ENCODE peak calls at places on chromosomes 2 and 18, in four cellular contexts. E is GM12878, I is HepG2, C is K562. B is an unnamed sample.

GRCh38 chr2:159131882-159132281 is 154.6 kb downstream of the WDSUB1 start:
- DNase-seq in E (no peak), I (no peak), C (no peak), B (no peak)

GRCh38 chr2:114122861-114123391 is 233.0 kb downstream of the ACTR3 start:
- DNase-seq in E (no peak), I (no peak), C (peak), B (no peak)

GRCh38 chr18:3305354-3305762 is 43.4 kb downstream of the MYL12B start:
- DNase-seq in E (no peak), I (no peak), C (peak), B (no peak)

GRCh38 chr18:45837283-45838070 is 12.0 kb downstream of the SIGLEC15 start:
- DNase-seq in E (no peak), I (no peak), C (no peak), B (peak)

GRCh38 chr2:24421668-24422067 is 61.3 kb upstream of the ITSN2 start:
- DNase-seq in E (no peak), I (peak), C (peak), B (peak)

GRCh38 chr2:222753251-222753824 is 81.9 kb downstream of the MOGAT1 start:
- DNase-seq in E (no peak), I (no peak), C (peak), B (no peak)

GRCh38 chr2:186497928-186498327 is 11.9 kb downstream of the ZC3H15 start:
- DNase-seq in E (no peak), I (no peak), C (no peak), B (no peak)

GRCh38 chr2:94980406-94980805 is 45.1 kb upstream of the MAL start:
- DNase-seq in E (no peak), I (no peak), C (no peak), B (no peak)

GRCh38 chr2:206562375-206562774 is 79.9 kb upstream of the FAM237A start:
- DNase-seq in E (no peak), I (no peak), C (no peak), B (no peak)

GRCh38 chr2:119937680-119938079 is 75.2 kb upstream of the EPB41L5 start:
- DNase-seq in E (no peak), I (no peak), C (no peak), B (no peak)

GRCh38 chr2:6845312-6845711 is 20.4 kb downstream of the CMPK2 start:
- DNase-seq in E (no peak), I (no peak), C (peak), B (no peak)

GRCh38 chr2:85174943-85175342 is 41.8 kb downstream of the TCF7L1 start:
- DNase-seq in E (no peak), I (no peak), C (no peak), B (no peak)

GRCh38 chr18:76519156-76519549 is 24.1 kb upstream of the ZNF516 start:
- DNase-seq in E (no peak), I (no peak), C (no peak), B (no peak)

GRCh38 chr2:231707625-231708049 is 688 bp upstream of the PTMA start:
- DNase-seq in E (no peak), I (no peak), C (peak), B (peak)

GRCh38 chr2:60641866-60642788 is 88.7 kb upstream of the BCL11A start:
- DNase-seq in E (no peak), I (peak), C (peak), B (peak)

GRCh38 chr2:219469186-219469724 is 29.4 kb upstream of the GMPPA start:
- DNase-seq in E (no peak), I (peak), C (peak), B (no peak)

GRCh38 chr18:44679056-44679911 is 1.4 kb upstream of the SETBP1 start:
- DNase-seq in E (no peak), I (peak), C (peak), B (peak)

GRCh38 chr2:62527478-62528210 is 21.6 kb upstream of the TMEM17 start:
- DNase-seq in E (no peak), I (peak), C (no peak), B (no peak)
- TF ChIP-seq NR2C2 in E (no peak), I (no peak), C (no peak), B (no peak)

GRCh38 chr2:36650031-36650430 is 46.5 kb upstream of the VIT start:
- DNase-seq in E (no peak), I (peak), C (peak), B (no peak)
- TF ChIP-seq CREM in E (no peak), I (peak), C (no peak), B (no peak)

DNA sequence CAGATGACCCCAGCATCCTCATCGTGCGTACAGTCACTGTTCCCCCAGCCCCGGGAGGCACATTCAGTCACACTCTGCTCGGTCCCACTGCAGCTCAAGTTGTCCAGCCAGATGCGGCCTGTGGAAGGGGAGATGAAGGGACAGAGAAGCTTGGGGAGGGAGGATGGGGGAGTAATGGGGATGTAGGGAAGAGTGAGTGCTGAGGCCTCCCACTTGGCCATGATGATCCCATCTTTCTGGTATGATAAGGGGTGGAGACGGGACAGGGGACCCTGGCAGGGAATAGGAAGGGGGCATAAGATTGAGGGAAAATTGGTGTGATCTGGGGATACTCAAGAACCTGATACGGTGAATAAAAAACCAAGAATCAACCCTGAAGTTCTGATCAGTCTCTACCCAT is 3.5 kb downstream of the LOXL3 start:
- DNase-seq in E (no peak), I (no peak), C (no peak), B (no peak)
- TF ChIP-seq NR2C2 in E (no peak), I (no peak), C (no peak), B (no peak)

GRCh38 chr2:61855178-61855523 is 1.3 kb upstream of the FAM161A start:
- DNase-seq in E (no peak), I (peak), C (no peak), B (peak)
- TF ChIP-seq CREM in E (no peak), I (no peak), C (no peak), B (no peak)

GRCh38 chr18:12990977-12991838 is at the start of gene CEP192:
- DNase-seq in E (peak), I (peak), C (peak), B (peak)

GRCh38 chr18:12991839-12992216 is 666 bp downstream of the CEP192 start:
- DNase-seq in E (no peak), I (no peak), C (no peak), B (no peak)

GRCh38 chr18:12990128-12990485 is 1.1 kb upstream of the CEP192 start:
- DNase-seq in E (peak), I (no peak), C (peak), B (no peak)

GRCh38 chr18:12989397-12990127 is 1.6 kb upstream of the CEP192 start:
- DNase-seq in E (no peak), I (no peak), C (peak), B (no peak)

GRCh38 chr18:12990662-12990976 is 543 bp upstream of the CEP192 start:
- DNase-seq in E (no peak), I (peak), C (no peak), B (no peak)
- TF ChIP-seq NR2C2 in E (no peak), I (no peak), C (no peak), B (no peak)

GRCh38 chr2:16971722-16972234 is 306.1 kb upstream of the CYRIA start:
- DNase-seq in E (no peak), I (no peak), C (no peak), B (no peak)
- TF ChIP-seq CREM in E (no peak), I (no peak), C (no peak), B (no peak)

B was measured in WTC11.